ENCODE peak calls at places on chromosomes 12 and 14, in seven cellular contexts. R is stimulated activated CD8-positive, alpha-beta memory T cell treated with anti-CD3 and anti-CD28 coated beads, Interleukin-15, amount 100 ng/mL, for 4 hours; D is pancreas; L is KBM-7; I is fibroblast of the aortic adventitia; K is SJSA1; P is SW 1271. V is an unnamed sample.

GRCh38 chr14:65373671-65374039 is 38.9 kb upstream of the FUT8 start:
- DNase-seq in R (no peak), L (no peak), I (peak), P (no peak), D (no peak), K (no peak), V (no peak)

GRCh38 chr14:50395448-50395847 is 1.2 kb downstream of the CDKL1 start:
- DNase-seq in D (no peak), P (no peak), L (no peak), R (no peak), K (no peak), I (peak), V (no peak)

GRCh38 chr14:22276913-22277816 is 311.9 kb downstream of the DAD1 start:
- DNase-seq in K (peak), L (peak), D (no peak), I (peak), R (no peak), P (peak), V (peak)

GRCh38 chr12:95201056-95201670 is 16.1 kb downstream of the FGD6 start:
- DNase-seq in D (no peak), I (no peak), L (no peak), P (peak), K (peak), R (no peak), V (no peak)

GRCh38 chr14:69543341-69544249 is 31.1 kb downstream of the CCDC177 start:
- DNase-seq in L (peak), I (peak), R (peak), P (peak), K (no peak), D (no peak), V (peak)

GRCh38 chr14:36845346-36846042 is 183.8 kb downstream of the PAX9 start:
- DNase-seq in K (no peak), L (no peak), D (no peak), R (no peak), I (peak), P (no peak), V (no peak)

GRCh38 chr12:14959916-14960315 is 1.5 kb downstream of the ARHGDIB start:
- DNase-seq in R (no peak), L (no peak), D (no peak), I (no peak), P (no peak), K (no peak), V (no peak)

GRCh38 chr12:57744194-57744776 is 554 bp upstream of the TSPAN31 start:
- DNase-seq in R (peak), L (no peak), D (no peak), I (peak), P (no peak), K (no peak), V (peak)

GRCh38 chr12:53688134-53688533 is 12.3 kb upstream of the ATP5MC2 start:
- DNase-seq in R (no peak), P (no peak), L (no peak), I (no peak), K (no peak), D (no peak), V (no peak)

GRCh38 chr14:102882233-102882906 is 40.1 kb upstream of the AMN start:
- DNase-seq in K (no peak), I (no peak), R (no peak), P (no peak), D (no peak), L (no peak), V (no peak)

GRCh38 chr14:74962059-74962458 is 6.7 kb upstream of the PGF start:
- DNase-seq in I (no peak), P (no peak), D (no peak), K (no peak), R (no peak), L (no peak), V (no peak)

GRCh38 chr12:6074394-6074793 is 50.1 kb downstream of the VWF start:
- DNase-seq in K (no peak), R (no peak), I (no peak), D (no peak), P (no peak), L (peak), V (no peak)

GRCh38 chr12:75812341-75813018 is 219.1 kb downstream of the PHLDA1 start:
- DNase-seq in K (no peak), D (no peak), L (no peak), R (no peak), P (no peak), I (peak), V (no peak)

GRCh38 chr12:121295123-121295745 is 1.3 kb downstream of the CAMKK2 start:
- DNase-seq in D (no peak), P (no peak), L (peak), K (no peak), R (no peak), I (no peak), V (no peak)

GRCh38 chr12:48184549-48184922 is 1.1 kb downstream of the CCDC184 start:
- DNase-seq in I (no peak), D (no peak), P (no peak), K (no peak), L (no peak), R (no peak), V (no peak)

GRCh38 chr12:13167226-13167625 is 29.3 kb upstream of the EMP1 start:
- DNase-seq in P (no peak), R (no peak), K (no peak), I (no peak), D (no peak), L (no peak), V (no peak)

GRCh38 chr12:97595423-97595822 is 132.8 kb downstream of the RMST start:
- DNase-seq in I (no peak), K (no peak), L (no peak), R (no peak), D (no peak), P (no peak), V (no peak)

GRCh38 chr12:94969424-94969823 is 34.1 kb downstream of the NDUFA12 start:
- DNase-seq in K (no peak), L (peak), R (no peak), D (no peak), P (no peak), I (no peak), V (no peak)